ENCODE peak calls at places on chromosomes 3 and 15, in nine cellular contexts. One of them, this sample, is unnamed.

GRCh38 chr3:30747771-30748281 is 141.4 kb downstream of the TGFBR2 start:
- DNase-seq in RWPE1: peak
- DNase-seq in IMR-90: peak
- DNase-seq in AG04450: no peak
- DNase-seq in A549: peak
- DNase-seq in tibial nerve: peak
- DNase-seq in psoas muscle: no peak
- DNase-seq in mammary epithelial cell: peak
- DNase-seq in tibial artery: no peak
- DNase-seq in this sample: no peak

GRCh38 chr3:140709751-140710150 is 31.9 kb downstream of the TRIM42 start:
- DNase-seq in RWPE1: no peak
- DNase-seq in IMR-90: no peak
- DNase-seq in AG04450: no peak
- DNase-seq in A549: no peak
- DNase-seq in tibial nerve: no peak
- DNase-seq in psoas muscle: no peak
- DNase-seq in mammary epithelial cell: no peak
- DNase-seq in tibial artery: no peak
- DNase-seq in this sample: no peak

GRCh38 chr3:166478356-166478755 is 641.1 kb upstream of the BCHE start:
- DNase-seq in RWPE1: no peak
- DNase-seq in IMR-90: no peak
- DNase-seq in AG04450: no peak
- DNase-seq in A549: no peak
- DNase-seq in tibial nerve: no peak
- DNase-seq in psoas muscle: no peak
- DNase-seq in mammary epithelial cell: peak
- DNase-seq in tibial artery: no peak
- DNase-seq in this sample: no peak

GRCh38 chr15:39242345-39242744 is 338.5 kb upstream of the THBS1 start:
- DNase-seq in RWPE1: no peak
- DNase-seq in IMR-90: peak
- DNase-seq in AG04450: no peak
- DNase-seq in A549: no peak
- DNase-seq in tibial nerve: peak
- DNase-seq in psoas muscle: no peak
- DNase-seq in mammary epithelial cell: peak
- DNase-seq in tibial artery: no peak
- DNase-seq in this sample: no peak

GRCh38 chr15:86336051-86336788 is 256.5 kb downstream of the AGBL1 start:
- DNase-seq in RWPE1: peak
- DNase-seq in IMR-90: no peak
- DNase-seq in AG04450: no peak
- DNase-seq in A549: no peak
- DNase-seq in tibial nerve: no peak
- DNase-seq in psoas muscle: no peak
- DNase-seq in mammary epithelial cell: peak
- DNase-seq in tibial artery: no peak
- DNase-seq in this sample: no peak

GRCh38 chr3:76387000-76387399 is 601.7 kb upstream of the ZNF717 start:
- DNase-seq in RWPE1: no peak
- DNase-seq in IMR-90: no peak
- DNase-seq in AG04450: no peak
- DNase-seq in A549: no peak
- DNase-seq in tibial nerve: no peak
- DNase-seq in psoas muscle: no peak
- DNase-seq in mammary epithelial cell: no peak
- DNase-seq in tibial artery: no peak
- DNase-seq in this sample: no peak

GRCh38 chr15:68428431-68428940 is 3.5 kb downstream of the ITGA11 start:
- DNase-seq in RWPE1: no peak
- DNase-seq in IMR-90: no peak
- DNase-seq in AG04450: no peak
- DNase-seq in A549: no peak
- DNase-seq in tibial nerve: no peak
- DNase-seq in psoas muscle: no peak
- DNase-seq in mammary epithelial cell: no peak
- DNase-seq in tibial artery: peak
- DNase-seq in this sample: no peak

GRCh38 chr15:72193781-72194396 is 3.7 kb downstream of the GRAMD2A start:
- DNase-seq in RWPE1: no peak
- DNase-seq in IMR-90: no peak
- DNase-seq in AG04450: no peak
- DNase-seq in A549: no peak
- DNase-seq in tibial nerve: no peak
- DNase-seq in psoas muscle: no peak
- DNase-seq in mammary epithelial cell: no peak
- DNase-seq in tibial artery: no peak
- DNase-seq in this sample: no peak

GRCh38 chr3:67550541-67550940 is 103.9 kb downstream of the SUCLG2 start:
- DNase-seq in RWPE1: no peak
- DNase-seq in IMR-90: no peak
- DNase-seq in AG04450: no peak
- DNase-seq in A549: no peak
- DNase-seq in tibial nerve: no peak
- DNase-seq in psoas muscle: no peak
- DNase-seq in mammary epithelial cell: no peak
- DNase-seq in tibial artery: no peak
- DNase-seq in this sample: no peak

GRCh38 chr3:160540546-160540945 is 24.8 kb downstream of the KPNA4 start:
- DNase-seq in RWPE1: no peak
- DNase-seq in IMR-90: peak
- DNase-seq in AG04450: no peak
- DNase-seq in A549: no peak
- DNase-seq in tibial nerve: no peak
- DNase-seq in psoas muscle: no peak
- DNase-seq in mammary epithelial cell: no peak
- DNase-seq in tibial artery: no peak
- DNase-seq in this sample: no peak

GRCh38 chr3:160544837-160545236 is 20.5 kb downstream of the KPNA4 start:
- DNase-seq in RWPE1: no peak
- DNase-seq in IMR-90: no peak
- DNase-seq in AG04450: no peak
- DNase-seq in A549: no peak
- DNase-seq in tibial nerve: no peak
- DNase-seq in psoas muscle: no peak
- DNase-seq in mammary epithelial cell: no peak
- DNase-seq in tibial artery: no peak
- DNase-seq in this sample: no peak

GRCh38 chr3:160546727-160547126 is 18.6 kb downstream of the KPNA4 start:
- DNase-seq in RWPE1: no peak
- DNase-seq in IMR-90: no peak
- DNase-seq in AG04450: no peak
- DNase-seq in A549: no peak
- DNase-seq in tibial nerve: no peak
- DNase-seq in psoas muscle: no peak
- DNase-seq in mammary epithelial cell: no peak
- DNase-seq in tibial artery: no peak
- DNase-seq in this sample: no peak

DNA sequence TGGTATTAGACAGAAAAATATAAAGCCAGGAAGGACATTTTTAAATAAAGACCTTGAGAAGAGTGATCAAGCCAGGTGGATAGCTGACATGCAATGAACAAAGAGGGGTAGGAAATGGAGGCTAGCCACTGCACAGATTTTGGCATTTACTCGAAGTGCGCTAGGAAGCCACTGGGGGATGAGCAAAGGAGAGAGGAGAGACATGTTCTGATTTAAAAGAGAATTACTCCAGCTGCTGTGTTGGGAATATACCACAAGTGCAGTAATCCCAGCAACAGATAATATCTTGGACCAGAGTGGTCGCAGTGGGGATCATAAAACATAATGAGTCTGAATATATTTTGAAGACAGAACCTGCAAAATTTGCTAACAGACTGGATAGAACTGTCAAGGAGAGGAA is 19.9 kb downstream of the KPNA4 start:
- DNase-seq in RWPE1: no peak
- DNase-seq in IMR-90: no peak
- DNase-seq in AG04450: no peak
- DNase-seq in A549: no peak
- DNase-seq in tibial nerve: no peak
- DNase-seq in psoas muscle: no peak
- DNase-seq in mammary epithelial cell: no peak
- DNase-seq in tibial artery: no peak
- DNase-seq in this sample: no peak
- H3K27ac ChIP-seq in RWPE1: no peak
- H3K27ac ChIP-seq in IMR-90: no peak
- H3K27ac ChIP-seq in AG04450: no peak
- H3K27ac ChIP-seq in A549: no peak
- H3K27ac ChIP-seq in tibial nerve: no peak
- H3K27ac ChIP-seq in psoas muscle: no peak
- H3K27ac ChIP-seq in mammary epithelial cell: no peak
- H3K27ac ChIP-seq in tibial artery: no peak
- H3K27ac ChIP-seq in this sample: no peak

DNA sequence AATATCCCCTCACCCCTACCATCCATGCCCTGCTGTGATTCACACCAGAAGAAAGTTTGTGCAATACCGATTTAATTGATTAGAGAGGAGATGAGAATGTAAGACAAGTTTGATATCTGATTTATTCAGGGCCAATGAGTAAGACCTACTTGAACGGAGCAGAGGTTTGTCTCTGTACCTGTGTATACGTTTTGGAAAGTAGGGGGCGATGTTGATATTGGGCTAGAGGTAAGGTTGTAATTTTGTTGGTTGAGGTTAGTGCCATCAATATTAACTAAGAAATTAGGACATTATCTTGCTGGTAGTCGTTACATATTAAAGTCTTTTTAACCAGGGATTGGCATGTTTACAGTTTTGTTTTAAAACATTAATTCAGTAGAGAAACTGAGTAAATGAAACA is 20.5 kb downstream of the EAF2 start:
- DNase-seq in RWPE1: peak
- DNase-seq in IMR-90: no peak
- DNase-seq in AG04450: no peak
- DNase-seq in A549: peak
- DNase-seq in tibial nerve: no peak
- DNase-seq in psoas muscle: no peak
- DNase-seq in mammary epithelial cell: peak
- DNase-seq in tibial artery: no peak
- DNase-seq in this sample: no peak
- TF ChIP-seq CTCF in RWPE1: no peak
- TF ChIP-seq CTCF in IMR-90: peak
- TF ChIP-seq CTCF in AG04450: peak
- TF ChIP-seq CTCF in A549: peak
- TF ChIP-seq CTCF in tibial nerve: no peak
- TF ChIP-seq CTCF in psoas muscle: no peak
- TF ChIP-seq CTCF in mammary epithelial cell: peak
- TF ChIP-seq CTCF in tibial artery: no peak
- TF ChIP-seq CTCF in this sample: peak

GRCh38 chr15:57033715-57034439 is 115.4 kb downstream of the TCF12 start:
- DNase-seq in RWPE1: no peak
- DNase-seq in IMR-90: no peak
- DNase-seq in AG04450: no peak
- DNase-seq in A549: no peak
- DNase-seq in tibial nerve: no peak
- DNase-seq in psoas muscle: no peak
- DNase-seq in mammary epithelial cell: no peak
- DNase-seq in tibial artery: no peak
- DNase-seq in this sample: no peak
- H3K27ac ChIP-seq in RWPE1: no peak
- H3K27ac ChIP-seq in IMR-90: no peak
- H3K27ac ChIP-seq in AG04450: no peak
- H3K27ac ChIP-seq in A549: no peak
- H3K27ac ChIP-seq in tibial nerve: no peak
- H3K27ac ChIP-seq in psoas muscle: no peak
- H3K27ac ChIP-seq in mammary epithelial cell: no peak
- H3K27ac ChIP-seq in tibial artery: no peak
- H3K27ac ChIP-seq in this sample: no peak

DNA sequence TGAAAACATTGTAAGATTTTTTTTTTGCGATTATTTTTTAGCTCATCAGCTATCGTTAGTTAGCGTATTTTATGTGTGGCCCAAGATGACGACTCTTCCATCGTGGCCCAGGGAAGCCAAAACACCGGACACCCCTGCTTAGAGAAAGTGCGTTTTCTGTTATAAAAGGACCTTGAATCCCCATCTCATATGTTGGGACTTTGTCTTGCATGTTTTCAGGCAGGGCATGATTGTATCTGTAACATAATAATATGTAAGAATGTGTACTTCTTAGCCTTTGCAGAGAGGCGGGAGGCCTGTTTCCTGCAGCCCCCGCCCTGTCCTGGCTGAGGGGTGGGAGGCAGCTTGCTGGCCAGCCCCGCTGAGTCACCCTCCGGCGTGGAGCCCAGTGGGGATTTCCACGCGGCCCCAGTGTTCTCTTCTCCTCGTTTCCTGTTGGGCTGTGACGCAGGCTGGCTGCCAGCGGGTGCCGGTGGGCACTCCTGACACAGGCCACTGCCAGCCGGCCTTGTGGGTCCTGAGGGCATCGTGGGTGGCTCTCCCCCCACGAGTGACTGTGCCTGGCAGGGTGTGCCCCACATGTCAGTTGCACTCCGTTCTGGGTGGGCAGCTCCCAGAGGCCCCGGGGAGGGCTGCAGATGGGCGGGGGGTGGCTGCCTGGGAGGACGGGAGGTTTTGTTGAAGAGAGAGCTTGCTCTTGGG is 55.6 kb downstream of the SMAD3 start:
- DNase-seq in RWPE1: peak
- DNase-seq in IMR-90: peak
- DNase-seq in AG04450: peak
- DNase-seq in A549: peak
- DNase-seq in tibial nerve: peak
- DNase-seq in psoas muscle: peak
- DNase-seq in mammary epithelial cell: peak
- DNase-seq in tibial artery: peak
- DNase-seq in this sample: peak
- TF ChIP-seq CTCF in RWPE1: no peak
- TF ChIP-seq CTCF in IMR-90: no peak
- TF ChIP-seq CTCF in AG04450: no peak
- TF ChIP-seq CTCF in A549: no peak
- TF ChIP-seq CTCF in tibial nerve: no peak
- TF ChIP-seq CTCF in psoas muscle: no peak
- TF ChIP-seq CTCF in mammary epithelial cell: no peak
- TF ChIP-seq CTCF in tibial artery: no peak
- TF ChIP-seq CTCF in this sample: no peak

DNA sequence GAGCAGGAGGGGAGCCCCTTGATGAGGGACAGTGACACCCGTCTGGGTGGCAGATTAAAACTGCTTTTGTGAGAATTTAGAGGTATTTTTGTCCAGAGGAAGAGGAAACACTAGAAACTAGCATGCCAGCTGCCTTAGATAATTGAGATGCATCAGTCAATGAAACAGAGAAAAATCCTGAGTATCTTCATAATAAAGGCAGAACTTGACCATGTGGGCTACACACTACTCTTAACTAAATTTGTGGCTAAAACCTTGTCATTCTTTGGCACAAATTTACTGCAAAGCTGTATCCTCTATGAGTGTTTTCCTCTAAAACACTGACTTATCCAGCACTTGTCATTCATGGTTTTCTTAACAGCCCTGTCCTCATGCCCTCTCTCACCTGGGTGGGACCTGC is 259.7 kb upstream of the TPM1 start:
- DNase-seq in RWPE1: no peak
- DNase-seq in IMR-90: peak
- DNase-seq in AG04450: no peak
- DNase-seq in A549: no peak
- DNase-seq in tibial nerve: no peak
- DNase-seq in psoas muscle: no peak
- DNase-seq in mammary epithelial cell: no peak
- DNase-seq in tibial artery: no peak
- DNase-seq in this sample: no peak
- H3K27ac ChIP-seq in RWPE1: no peak
- H3K27ac ChIP-seq in IMR-90: no peak
- H3K27ac ChIP-seq in AG04450: no peak
- H3K27ac ChIP-seq in A549: peak
- H3K27ac ChIP-seq in tibial nerve: no peak
- H3K27ac ChIP-seq in psoas muscle: no peak
- H3K27ac ChIP-seq in mammary epithelial cell: no peak
- H3K27ac ChIP-seq in tibial artery: peak
- H3K27ac ChIP-seq in this sample: no peak